ENCODE peak calls at places on chromosomes 1 and 21, in four cellular contexts. E is body of pancreas, I is B cell, Y is stomach. C is an unnamed sample.

GRCh38 chr1:39106949-39107740 is 81.0 kb downstream of the NDUFS5 start:
- DNase-seq in E (no peak), I (no peak), Y (no peak), C (no peak)

GRCh38 chr1:109389638-109390341 is 7.9 kb downstream of the SORT1 start:
- DNase-seq in I (no peak), Y (no peak), E (no peak), C (no peak)

GRCh38 chr1:3420218-3420951 is 34.1 kb upstream of the ARHGEF16 start:
- DNase-seq in Y (no peak), I (no peak), E (no peak), C (no peak)

GRCh38 chr1:155207578-155208405 is at the start of gene THBS3:
- DNase-seq in I (no peak), E (no peak), Y (no peak), C (peak)

GRCh38 chr21:14114251-14114650 is 96.5 kb downstream of the LIPI start:
- DNase-seq in Y (no peak), I (no peak), E (peak), C (no peak)

GRCh38 chr1:215018555-215018954 is 64.0 kb upstream of the KCNK2 start:
- DNase-seq in Y (no peak), I (no peak), E (no peak), C (no peak)

GRCh38 chr1:201471772-201472171 is 2.8 kb upstream of the PHLDA3 start:
- DNase-seq in E (no peak), Y (no peak), I (no peak), C (no peak)

GRCh38 chr1:22166439-22166838 is 23.5 kb upstream of the WNT4 start:
- DNase-seq in E (no peak), I (no peak), Y (no peak), C (no peak)

GRCh38 chr1:150321826-150322166 is 463 bp downstream of the PRPF3 start:
- DNase-seq in Y (no peak), I (no peak), E (no peak), C (peak)

GRCh38 chr1:112358061-112358770 is 37.8 kb upstream of the CTTNBP2NL start:
- DNase-seq in I (no peak), Y (no peak), E (no peak), C (no peak)

GRCh38 chr1:68197891-68198290 is 34.4 kb downstream of the WLS start:
- DNase-seq in E (peak), Y (no peak), I (no peak), C (no peak)

GRCh38 chr1:166271151-166271538 is 104.3 kb upstream of the FAM78B start:
- DNase-seq in I (no peak), Y (no peak), E (no peak), C (no peak)

GRCh38 chr1:46400398-46400797 is 6.3 kb downstream of the FAAH start:
- DNase-seq in I (peak), E (peak), Y (no peak), C (peak)

GRCh38 chr1:67788907-67789306 is 44.4 kb downstream of the GNG12 start:
- DNase-seq in E (no peak), I (no peak), Y (no peak), C (no peak)

GRCh38 chr1:96253281-96254035 is 468.1 kb upstream of the PTBP2 start:
- DNase-seq in Y (no peak), E (no peak), I (no peak), C (no peak)

GRCh38 chr21:38311765-38312164 is 55.0 kb downstream of the KCNJ15 start:
- DNase-seq in Y (no peak), E (no peak), I (no peak), C (no peak)

GRCh38 chr1:6703016-6703415 is 1.4 kb upstream of the DNAJC11 start:
- DNase-seq in I (no peak), Y (no peak), E (no peak), C (no peak)

DNA sequence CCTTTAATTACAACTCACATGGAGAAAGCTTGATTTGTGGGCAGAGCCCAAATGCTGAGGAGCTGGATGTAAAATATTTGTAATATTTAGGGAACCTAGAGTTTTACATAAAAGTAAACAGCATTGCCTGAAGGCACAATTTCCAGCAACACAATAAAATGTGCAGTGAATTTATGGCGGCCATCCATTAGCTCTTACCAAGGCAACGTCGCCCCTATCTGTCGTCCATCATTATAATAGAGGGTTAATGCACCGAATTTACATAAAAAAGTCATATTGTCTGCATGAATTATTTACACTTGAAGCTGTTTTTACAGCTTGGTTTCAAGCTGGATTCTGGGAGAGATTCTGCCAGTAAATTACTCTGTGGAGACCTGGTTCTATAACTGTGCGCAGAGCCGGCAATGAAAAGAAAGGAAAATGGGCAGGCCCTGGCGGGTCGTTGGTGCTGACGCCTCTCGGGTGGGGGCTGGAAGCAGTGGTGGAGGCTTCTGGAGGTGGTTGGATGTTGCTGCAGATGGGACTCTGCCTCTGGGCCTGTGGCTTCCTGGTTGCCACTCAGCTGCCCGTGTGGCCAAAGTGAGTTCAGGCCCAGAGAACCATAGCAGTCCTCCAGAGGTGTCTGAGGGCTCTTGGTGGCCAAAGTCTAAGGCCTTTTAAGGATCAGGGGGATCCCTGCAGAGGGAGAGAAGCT is 48.9 kb upstream of the POU3F1 start:
- DNase-seq in I (no peak), Y (no peak), E (no peak), C (no peak)
- TF ChIP-seq CTCF in I (no peak), Y (no peak), E (no peak), C (no peak)

GRCh38 chr1:13775916-13776315 is 75.9 kb downstream of the PRDM2 start:
- DNase-seq in I (no peak), E (no peak), Y (no peak), C (no peak)
- TF ChIP-seq CTCF in I (no peak), E (no peak), Y (no peak), C (no peak)

DNA sequence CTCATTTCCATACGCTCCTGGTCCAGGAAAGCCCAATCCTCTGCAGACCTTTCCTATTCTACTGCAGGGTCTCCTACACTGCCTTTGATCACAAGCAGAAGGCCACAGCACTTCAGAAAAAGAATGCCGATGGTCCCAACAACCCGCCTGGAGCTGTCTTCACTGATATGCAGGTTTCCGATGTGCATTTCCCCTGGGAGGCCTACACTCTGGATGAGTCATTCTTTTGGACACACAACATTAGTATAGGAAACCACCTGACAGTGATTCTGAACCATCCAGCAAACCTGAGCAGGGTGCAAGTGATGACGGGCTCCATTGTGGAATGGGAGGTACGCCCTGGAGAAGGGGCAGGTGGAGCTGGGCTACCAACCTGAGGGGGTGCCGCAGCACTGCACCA is 15.0 kb downstream of the PCAT6 start:
- DNase-seq in E (no peak), Y (no peak), I (no peak), C (no peak)
- TF ChIP-seq CTCF in E (no peak), Y (no peak), I (no peak), C (no peak)

DNA sequence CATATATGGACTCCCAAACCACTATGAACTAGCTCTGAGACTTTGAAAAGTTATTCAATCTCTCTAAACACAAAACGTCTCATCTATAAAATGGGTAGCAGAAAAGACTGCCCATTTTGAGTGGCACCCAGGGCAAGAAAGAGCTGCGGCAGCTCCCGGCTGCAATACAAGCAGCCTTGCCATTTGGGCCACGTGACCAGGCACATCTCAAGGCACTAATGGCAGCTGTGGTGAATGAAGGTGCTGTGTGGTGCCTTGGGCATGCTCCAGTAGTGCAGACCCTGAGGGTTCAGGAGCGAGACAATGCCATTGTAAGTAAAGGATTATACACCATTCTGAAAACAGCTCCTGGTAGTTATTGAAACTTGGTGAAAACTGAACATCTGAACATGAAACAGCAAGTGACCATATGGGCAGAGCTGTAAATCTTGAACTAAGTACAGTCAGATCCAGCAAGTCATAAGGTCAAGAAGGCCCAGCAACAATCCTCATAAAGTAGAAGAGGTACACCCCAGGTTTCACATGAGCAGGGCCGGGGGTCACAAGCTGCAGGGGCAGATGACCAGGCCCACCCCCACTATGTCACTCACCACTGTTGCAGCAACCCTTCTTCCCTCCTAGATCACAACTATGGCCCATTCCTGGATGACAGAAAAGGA is 39.4 kb upstream of the HIVEP3 start:
- DNase-seq in I (no peak), E (no peak), Y (no peak), C (no peak)
- TF ChIP-seq CTCF in I (no peak), E (no peak), Y (no peak), C (no peak)

GRCh38 chr1:114620419-114620818 is 39.0 kb upstream of the BCAS2 start:
- DNase-seq in Y (no peak), I (no peak), E (no peak), C (no peak)
- TF ChIP-seq CTCF in Y (no peak), I (no peak), E (no peak), C (no peak)

GRCh38 chr1:180167021-180167701 is 12.5 kb downstream of the QSOX1 start:
- DNase-seq in Y (no peak), E (peak), I (no peak), C (no peak)

GRCh38 chr1:180168786-180169640 is 14.3 kb downstream of the QSOX1 start:
- DNase-seq in I (peak), E (peak), Y (peak), C (peak)

GRCh38 chr1:180169641-180170155 is 15.0 kb downstream of the QSOX1 start:
- DNase-seq in E (no peak), I (no peak), Y (peak), C (no peak)

GRCh38 chr1:180166436-180166800 is 11.7 kb downstream of the QSOX1 start:
- DNase-seq in Y (no peak), I (no peak), E (no peak), C (no peak)

GRCh38 chr1:180167721-180168467 is 13.2 kb downstream of the QSOX1 start:
- DNase-seq in Y (peak), E (peak), I (no peak), C (peak)
- TF ChIP-seq CTCF in Y (no peak), E (no peak), I (no peak), C (no peak)

GRCh38 chr1:234512376-234512965 is 33.5 kb upstream of the TARBP1 start:
- DNase-seq in E (no peak), Y (no peak), I (no peak), C (no peak)

GRCh38 chr1:234505774-234506114 is 26.8 kb upstream of the TARBP1 start:
- DNase-seq in E (no peak), I (no peak), Y (no peak), C (no peak)

GRCh38 chr1:234507089-234507488 is 28.1 kb upstream of the TARBP1 start:
- DNase-seq in E (no peak), Y (no peak), I (no peak), C (no peak)

GRCh38 chr1:234507626-234508387 is 28.8 kb upstream of the TARBP1 start:
- DNase-seq in I (no peak), E (no peak), Y (no peak), C (no peak)

DNA sequence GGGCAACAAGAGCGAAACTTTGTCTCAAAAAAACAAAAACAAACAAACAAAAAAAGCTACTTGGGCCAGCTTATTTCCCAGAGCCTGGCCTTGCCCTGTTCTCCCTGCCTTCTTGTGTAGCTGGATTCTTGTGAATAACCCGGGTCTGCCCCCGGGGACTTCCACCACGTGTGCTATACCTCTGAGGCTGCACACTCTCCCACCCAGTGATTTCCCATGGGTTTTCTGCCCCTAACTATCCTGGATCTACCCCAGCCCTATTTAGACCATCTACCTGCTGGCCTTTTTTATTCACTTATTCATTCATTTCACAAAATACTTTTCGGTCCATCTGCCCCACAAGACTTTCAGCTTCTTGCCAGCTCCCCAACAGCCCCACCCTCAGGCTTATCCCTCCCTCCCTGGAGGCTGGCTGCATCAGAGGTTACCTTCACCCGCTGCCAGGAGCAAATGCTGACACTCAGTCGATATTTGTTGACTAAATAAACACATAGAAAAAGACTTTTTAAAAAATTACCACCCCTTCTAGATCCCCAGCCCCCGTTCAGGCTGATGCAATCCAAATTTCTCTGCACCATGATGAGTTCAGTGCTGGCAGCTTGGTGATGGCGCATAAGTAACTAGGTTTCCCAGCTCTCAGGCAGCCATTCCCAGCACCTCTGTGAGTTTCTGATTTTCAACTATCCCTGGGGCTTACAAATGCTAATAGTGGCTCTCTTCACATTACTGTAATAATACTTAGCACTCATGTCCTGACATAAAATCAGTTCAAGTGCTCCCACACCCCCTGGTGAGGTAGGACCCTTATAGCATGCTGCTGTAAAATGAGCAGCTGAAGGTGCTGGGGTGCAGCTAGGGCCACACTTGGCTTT is 30.7 kb upstream of the TARBP1 start:
- DNase-seq in I (no peak), E (peak), Y (no peak), C (no peak)
- TF ChIP-seq CTCF in I (no peak), E (no peak), Y (no peak), C (no peak)

DNA sequence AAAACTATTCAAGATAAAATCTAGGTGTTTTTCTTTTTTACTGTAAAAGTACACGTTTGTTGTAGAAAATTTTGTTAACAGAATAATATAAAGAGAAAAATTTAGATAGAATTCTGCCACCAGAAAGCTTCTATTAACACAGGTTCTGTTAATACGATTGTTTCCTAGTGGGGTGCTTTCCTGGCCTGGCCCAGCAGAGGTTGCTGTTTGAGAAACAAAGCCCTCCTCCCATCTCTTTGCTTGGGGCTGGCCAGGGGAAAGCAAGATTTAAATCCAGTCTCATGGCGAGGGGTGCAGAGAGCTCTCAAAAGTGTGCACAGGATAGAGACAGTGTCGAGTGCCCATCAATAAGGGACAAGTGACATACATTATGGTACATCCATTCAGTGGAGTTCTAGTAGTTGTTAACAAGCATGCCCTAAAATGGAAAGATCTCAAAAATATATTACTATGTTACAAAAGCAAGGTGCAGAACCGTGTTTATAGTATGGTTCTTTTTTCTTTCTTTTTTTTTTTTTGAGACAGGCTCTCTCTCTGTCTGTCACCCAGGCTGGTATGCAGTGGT is 14.6 kb upstream of the ACBD3 start:
- DNase-seq in E (peak), I (no peak), Y (no peak), C (no peak)
- TF ChIP-seq CTCF in E (no peak), I (peak), Y (no peak), C (no peak)

GRCh38 chr1:230222678-230223077 is 155.6 kb downstream of the GALNT2 start:
- DNase-seq in E (no peak), I (no peak), Y (no peak), C (no peak)
- TF ChIP-seq CTCF in E (no peak), I (peak), Y (no peak), C (no peak)

GRCh38 chr1:156845055-156845952 is 13.6 kb downstream of the INSRR start:
- DNase-seq in I (peak), Y (no peak), E (no peak), C (no peak)
- TF ChIP-seq CTCF in I (no peak), Y (no peak), E (no peak), C (no peak)

C was measured in mucosa of descending colon.